ENCODE peak calls at places on chromosomes 16 and 17, in ten cellular contexts. V is CD8-positive, alpha-beta memory T cell; L is colonic mucosa; E is OCI-LY7; H is fibroblast of lung; M is small intestine; Z is PC-3; J is pancreas; B is body of pancreas; U is mammary epithelial cell. G is an unnamed sample. For H3K4me1, the result is how much of the 10 kb centered on the place peaks cover.

GRCh38 chr16:11234884-11235702 is 20.9 kb downstream of the SOCS1 start:
- DNase-seq in V (no peak), L (no peak), E (no peak), H (peak), M (peak), Z (no peak), J (no peak), B (no peak), U (no peak), G (no peak)

GRCh38 chr16:546909-547770 is 13.1 kb upstream of the PRR35 start:
- DNase-seq in V (peak), L (peak), E (no peak), H (peak), M (peak), Z (no peak), J (peak), B (peak), U (peak), G (no peak)

GRCh38 chr16:88376835-88377726 is 5.7 kb upstream of the ZNF469 start:
- DNase-seq in V (no peak), L (no peak), E (no peak), H (no peak), M (no peak), Z (no peak), J (peak), B (no peak), U (no peak), G (no peak)

GRCh38 chr16:67833035-67833417 is 9.1 kb upstream of the THAP11 start:
- DNase-seq in V (no peak), L (peak), E (no peak), H (peak), M (peak), Z (peak), J (no peak), B (no peak), U (peak), G (peak)

GRCh38 chr16:72317378-72317777 is 145.4 kb upstream of the PMFBP1 start:
- DNase-seq in V (no peak), L (no peak), E (no peak), H (peak), M (no peak), Z (no peak), J (no peak), B (no peak), U (no peak), G (no peak)

GRCh38 chr17:44059101-44059892 is 7.2 kb downstream of the LSM12 start:
- DNase-seq in V (no peak), L (no peak), E (no peak), H (no peak), M (no peak), Z (no peak), J (no peak), B (no peak), U (no peak), G (no peak)

GRCh38 chr16:78437352-78437968 is 338.0 kb downstream of the WWOX start:
- DNase-seq in V (no peak), L (peak), E (peak), H (peak), M (peak), Z (peak), J (no peak), B (peak), U (no peak), G (no peak)

GRCh38 chr16:81480856-81481821 is 36.5 kb downstream of the CMIP start:
- DNase-seq in V (no peak), L (peak), E (peak), H (peak), M (peak), Z (no peak), J (no peak), B (peak), U (no peak), G (no peak)

GRCh38 chr17:55727275-55727674 is 4.6 kb upstream of the TMEM100 start:
- DNase-seq in V (no peak), L (no peak), E (no peak), H (no peak), M (no peak), Z (no peak), J (no peak), B (no peak), U (no peak), G (no peak)

GRCh38 chr16:57226701-57227621 is 18.1 kb upstream of the ARL2BP start:
- DNase-seq in V (no peak), L (no peak), E (no peak), H (no peak), M (no peak), Z (no peak), J (no peak), B (no peak), U (no peak), G (no peak)

GRCh38 chr16:13919330-13919682 is 648 bp upstream of the ERCC4 start:
- DNase-seq in V (no peak), L (peak), E (peak), H (peak), M (peak), Z (peak), J (no peak), B (peak), U (peak), G (no peak)

GRCh38 chr16:87626401-87626800 is 24.1 kb downstream of the JPH3 start:
- DNase-seq in V (no peak), L (no peak), E (no peak), H (no peak), M (no peak), Z (no peak), J (no peak), B (no peak), U (no peak), G (no peak)

GRCh38 chr16:58196898-58197313 is 1.0 kb downstream of the CSNK2A2 start:
- DNase-seq in V (no peak), L (no peak), E (peak), H (peak), M (no peak), Z (no peak), J (no peak), B (no peak), U (peak), G (no peak)

GRCh38 chr17:80445152-80446110 is 30.5 kb downstream of the ENDOV start:
- DNase-seq in V (no peak), L (no peak), E (no peak), H (no peak), M (no peak), Z (no peak), J (no peak), B (no peak), U (no peak), G (no peak)

GRCh38 chr17:80224683-80225082 is 4.5 kb downstream of the SLC26A11 start:
- DNase-seq in V (no peak), L (no peak), E (no peak), H (no peak), M (no peak), Z (no peak), J (no peak), B (no peak), U (no peak), G (no peak)

GRCh38 chr16:23949630-23950290 is 114.0 kb downstream of the PRKCB start:
- DNase-seq in V (peak), L (peak), E (peak), H (no peak), M (peak), Z (no peak), J (no peak), B (peak), U (no peak), G (no peak)

GRCh38 chr16:55349867-55350266 is 25.9 kb downstream of the IRX6 start:
- DNase-seq in V (no peak), L (no peak), E (no peak), H (no peak), M (no peak), Z (no peak), J (no peak), B (no peak), U (no peak), G (no peak)

GRCh38 chr16:57084257-57084770 is 8.1 kb upstream of the CPNE2 start:
- DNase-seq in V (peak), L (peak), E (peak), H (peak), M (peak), Z (peak), J (peak), B (peak), U (peak), G (no peak)

GRCh38 chr17:28370035-28370743 is at the start of gene VTN:
- DNase-seq in V (no peak), L (no peak), E (no peak), H (peak), M (peak), Z (no peak), J (peak), B (peak), U (no peak), G (no peak)

GRCh38 chr16:243348-243747 is 8.7 kb downstream of the FAM234A start:
- DNase-seq in V (no peak), L (no peak), E (no peak), H (no peak), M (no peak), Z (no peak), J (no peak), B (no peak), U (peak), G (no peak)

GRCh38 chr17:49991409-49991808 is 3.6 kb downstream of the DLX3 start:
- DNase-seq in V (no peak), L (no peak), E (no peak), H (no peak), M (no peak), Z (no peak), J (peak), B (no peak), U (no peak), G (no peak)

GRCh38 chr16:88306860-88307545 is 75.8 kb upstream of the ZNF469 start:
- DNase-seq in V (no peak), L (no peak), E (no peak), H (peak), M (no peak), Z (no peak), J (no peak), B (peak), U (peak), G (no peak)

GRCh38 chr16:69741951-69742904 is 12.5 kb downstream of the NOB1 start:
- DNase-seq in V (no peak), L (peak), E (no peak), H (peak), M (peak), Z (peak), J (peak), B (peak), U (peak), G (no peak)

GRCh38 chr16:48194828-48195566 is 39.2 kb upstream of the ABCC12 start:
- DNase-seq in V (no peak), L (peak), E (no peak), H (peak), M (peak), Z (peak), J (no peak), B (peak), U (peak), G (peak)

GRCh38 chr16:28491080-28491969 is 549 bp downstream of the CLN3 start:
- DNase-seq in V (no peak), L (peak), E (peak), H (peak), M (no peak), Z (peak), J (peak), B (peak), U (peak), G (peak)

GRCh38 chr17:66431080-66431795 is 128.8 kb downstream of the PRKCA start:
- DNase-seq in V (no peak), L (no peak), E (no peak), H (peak), M (no peak), Z (no peak), J (no peak), B (no peak), U (no peak), G (no peak)

GRCh38 chr16:75000481-75001081 is 1.8 kb downstream of the ZNRF1 start:
- DNase-seq in V (no peak), L (peak), E (no peak), H (no peak), M (no peak), Z (peak), J (no peak), B (peak), U (peak), G (no peak)

GRCh38 chr17:43212641-43213490 is 1.2 kb downstream of the TMEM106A start:
- DNase-seq in V (no peak), L (peak), E (peak), H (no peak), M (peak), Z (no peak), J (no peak), B (peak), U (no peak), G (no peak)

GRCh38 chr16:75345711-75346110 is 87.6 kb downstream of the CFDP1 start:
- DNase-seq in V (no peak), L (no peak), E (no peak), H (no peak), M (no peak), Z (no peak), J (no peak), B (no peak), U (no peak), G (no peak)

GRCh38 chr16:23847938-23848337 is 12.2 kb downstream of the PRKCB start:
- DNase-seq in V (peak), L (no peak), E (peak), H (no peak), M (peak), Z (no peak), J (no peak), B (no peak), U (no peak), G (no peak)

GRCh38 chr17:33950061-33950460 is 305.0 kb upstream of the CCL2 start:
- DNase-seq in V (no peak), L (no peak), E (no peak), H (no peak), M (no peak), Z (no peak), J (no peak), B (no peak), U (no peak), G (no peak)

GRCh38 chr17:59491353-59492090 is 73.9 kb upstream of the DHX40 start:
- DNase-seq in V (no peak), L (no peak), E (no peak), H (no peak), M (no peak), Z (no peak), J (no peak), B (no peak), U (no peak), G (peak)

GRCh38 chr17:32253117-32253611 is 12.5 kb upstream of the RHBDL3 start:
- DNase-seq in V (peak), L (peak), E (peak), H (peak), M (peak), Z (peak), J (peak), B (peak), U (peak), G (peak)

GRCh38 chr16:48911700-48912099 is 301.7 kb upstream of the N4BP1 start:
- DNase-seq in V (no peak), L (no peak), E (no peak), H (peak), M (no peak), Z (peak), J (no peak), B (no peak), U (no peak), G (no peak)

GRCh38 chr17:690346-690745 is 24.3 kb downstream of the VPS53 start:
- DNase-seq in V (no peak), L (no peak), E (no peak), H (no peak), M (no peak), Z (no peak), J (no peak), B (no peak), U (no peak), G (no peak)

DNA sequence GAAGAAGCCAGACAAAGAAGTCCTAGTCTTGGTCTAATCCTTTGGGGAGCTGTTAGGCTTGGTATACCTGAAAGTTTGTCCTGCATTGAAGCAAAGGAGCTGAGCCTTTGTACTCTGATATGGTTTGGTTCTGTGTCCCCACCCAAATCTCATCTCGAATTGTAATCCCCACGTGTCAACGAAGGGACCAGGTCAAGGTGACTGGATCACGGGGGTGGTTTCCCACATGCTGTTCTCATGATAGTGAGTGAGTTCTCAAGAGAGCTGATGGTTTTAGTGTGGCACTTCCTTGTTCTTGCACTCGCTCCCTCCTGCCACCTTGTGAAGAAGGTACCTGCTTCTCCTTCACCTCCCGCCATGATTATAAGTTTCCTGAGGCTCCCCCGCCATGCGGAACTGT is 33.6 kb downstream of the FAM20A start:
- DNase-seq in V (no peak), L (no peak), E (no peak), H (no peak), M (no peak), Z (no peak), J (no peak), B (no peak), U (no peak), G (no peak)
- H3K4me1 ChIP-seq in V (under half), L (under half), E (under half), H (under half), M (under half), Z (under half), J (under half), B (under half), U (under half), G (under half)

GRCh38 chr17:83100853-83101391 is 21.5 kb downstream of the METRNL start:
- DNase-seq in V (no peak), L (no peak), E (peak), H (no peak), M (no peak), Z (no peak), J (no peak), B (no peak), U (no peak), G (no peak)

GRCh38 chr17:83103200-83103937 is 24.0 kb downstream of the METRNL start:
- DNase-seq in V (no peak), L (peak), E (peak), H (peak), M (peak), Z (peak), J (no peak), B (peak), U (no peak), G (no peak)

GRCh38 chr17:83100220-83100852 is 20.9 kb downstream of the METRNL start:
- DNase-seq in V (no peak), L (peak), E (no peak), H (no peak), M (no peak), Z (no peak), J (no peak), B (no peak), U (no peak), G (no peak)

GRCh38 chr17:83103938-83104311 is 24.5 kb downstream of the METRNL start:
- DNase-seq in V (no peak), L (no peak), E (no peak), H (no peak), M (no peak), Z (no peak), J (no peak), B (no peak), U (no peak), G (no peak)

DNA sequence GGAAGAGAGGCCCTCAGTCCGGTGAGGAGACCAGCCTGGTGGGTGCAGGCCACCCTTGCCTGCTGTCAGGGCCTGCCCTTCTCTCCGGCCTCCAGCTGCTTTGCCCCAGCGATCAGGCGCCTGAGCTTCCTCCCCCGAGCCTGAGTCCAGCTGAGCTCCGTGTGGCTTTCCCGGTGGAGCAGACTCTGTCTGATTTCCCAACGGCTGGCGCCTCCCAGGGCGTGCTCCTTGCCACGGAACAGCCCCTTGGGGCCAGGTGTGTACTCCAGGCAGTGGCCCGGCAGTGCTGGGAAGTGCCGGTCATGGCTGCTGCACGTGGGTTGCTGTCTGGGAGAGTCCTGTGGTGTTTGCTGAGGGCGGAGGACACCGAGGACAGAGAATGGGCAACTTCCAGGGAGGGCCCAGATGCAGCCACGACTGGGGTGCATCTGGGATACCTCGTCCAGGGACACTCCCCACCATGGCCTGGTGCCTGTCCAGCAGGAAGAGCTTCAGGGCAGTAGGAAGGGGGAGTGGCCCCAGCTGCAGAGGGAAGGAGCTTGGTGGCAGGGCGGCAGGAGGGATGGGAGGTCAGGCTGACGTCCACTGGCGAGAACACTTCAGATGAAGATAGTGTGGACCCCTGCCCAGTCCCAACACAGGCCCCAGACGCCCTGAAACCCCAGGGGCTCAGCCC is 22.5 kb downstream of the METRNL start:
- DNase-seq in V (no peak), L (peak), E (no peak), H (no peak), M (peak), Z (no peak), J (no peak), B (no peak), U (no peak), G (no peak)
- H3K27ac ChIP-seq in V (no peak), L (peak), E (no peak), H (no peak), M (peak), Z (no peak), J (peak), B (peak), U (no peak), G (no peak)

DNA sequence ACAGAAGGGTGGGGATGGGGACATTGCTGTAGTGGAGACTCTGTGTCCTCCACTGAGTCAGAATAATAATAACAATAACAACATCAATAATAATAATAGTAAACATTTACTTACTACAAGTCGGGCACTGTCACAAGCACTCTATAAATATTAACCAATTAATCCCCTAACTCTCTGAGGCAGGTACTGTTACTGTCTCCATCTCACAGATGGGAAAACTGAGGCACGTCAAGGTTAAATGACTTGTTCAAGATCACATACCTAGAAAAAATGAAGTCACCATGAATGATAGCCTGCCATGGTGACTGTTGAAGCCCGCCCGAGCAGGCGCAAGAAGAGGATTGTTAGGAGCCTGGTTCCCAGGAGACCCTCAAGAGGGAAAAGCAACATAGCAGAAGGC is 10.2 kb downstream of the PRR29 start:
- DNase-seq in V (no peak), L (no peak), E (no peak), H (no peak), M (no peak), Z (no peak), J (no peak), B (no peak), U (no peak), G (no peak)
- H3K4me1 ChIP-seq in V (half or more), L (under half), E (under half), H (under half), M (under half), Z (under half), J (under half), B (under half), U (under half), G (under half)

GRCh38 chr17:3815122-3815521 is 14.1 kb upstream of the ITGAE start:
- DNase-seq in V (no peak), L (no peak), E (no peak), H (no peak), M (no peak), Z (no peak), J (no peak), B (no peak), U (no peak), G (no peak)

GRCh38 chr17:3814361-3814760 is 13.4 kb upstream of the ITGAE start:
- DNase-seq in V (no peak), L (no peak), E (no peak), H (no peak), M (no peak), Z (no peak), J (no peak), B (no peak), U (no peak), G (no peak)

GRCh38 chr17:3817851-3818605 is 17.0 kb upstream of the ITGAE start:
- DNase-seq in V (no peak), L (no peak), E (no peak), H (no peak), M (no peak), Z (no peak), J (no peak), B (no peak), U (no peak), G (no peak)

GRCh38 chr17:3813171-3813570 is 12.2 kb upstream of the ITGAE start:
- DNase-seq in V (no peak), L (no peak), E (no peak), H (no peak), M (no peak), Z (no peak), J (no peak), B (no peak), U (no peak), G (no peak)

GRCh38 chr17:3815925-3816324 is 14.9 kb upstream of the ITGAE start:
- DNase-seq in V (no peak), L (no peak), E (no peak), H (no peak), M (no peak), Z (no peak), J (no peak), B (no peak), U (no peak), G (no peak)
- H3K27ac ChIP-seq in V (no peak), L (no peak), E (no peak), H (no peak), M (no peak), Z (no peak), J (no peak), B (no peak), U (no peak), G (no peak)

DNA sequence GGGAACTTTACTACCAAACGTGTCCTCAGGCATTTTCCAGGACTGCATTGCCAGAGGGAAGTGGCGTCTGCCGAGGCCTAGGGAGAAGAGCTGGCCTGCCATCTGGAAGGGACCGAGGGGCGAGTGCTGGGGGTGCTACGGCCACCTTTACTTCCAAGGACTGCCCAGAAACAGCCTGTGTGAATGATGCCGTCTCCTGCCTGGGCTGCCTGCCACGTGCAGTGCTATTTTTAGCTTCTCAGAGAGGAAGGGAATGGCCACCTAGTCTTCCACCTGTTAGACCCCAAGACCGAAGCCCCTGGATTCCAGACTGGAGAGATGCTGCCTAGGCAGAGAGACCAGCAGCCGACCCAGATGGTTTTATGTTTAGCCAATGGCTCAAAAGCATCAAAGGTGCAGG is 57.2 kb downstream of the VAC14 start:
- DNase-seq in V (no peak), L (no peak), E (no peak), H (no peak), M (no peak), Z (no peak), J (no peak), B (no peak), U (no peak), G (no peak)
- H3K4me1 ChIP-seq in V (under half), L (under half), E (under half), H (half or more), M (under half), Z (under half), J (under half), B (under half), U (under half), G (under half)

G was measured in foreskin keratinocyte.